ENCODE peak calls at places on chromosomes 6 and 20, in seven cellular contexts. A is WERI-Rb-1, Z is fibroblast of the aortic adventitia, X is sigmoid colon, Q is psoas muscle, W is retinal pigment epithelial cell, M is upper lobe of left lung. I is an unnamed sample.
A peak's percentile ranks its signal among the peaks of the same experiment; 100 is the strongest.

GRCh38 chr6:116611020-116611419 is 5.3 kb upstream of the RSPH4A start:
- DNase-seq in Q (no peak), M (no peak), X (no peak), W (no peak), A (no peak), Z (no peak), I (no peak)

GRCh38 chr20:20657092-20657491 is 55.4 kb downstream of the RALGAPA2 start:
- DNase-seq in X (no peak), Q (no peak), W (no peak), A (no peak), M (no peak), Z (no peak), I (no peak)

GRCh38 chr20:9408422-9409300 is 105.7 kb upstream of the LAMP5 start:
- DNase-seq in M (no peak), W (no peak), Z (peak; percentile 62), A (no peak), X (no peak), Q (no peak), I (peak; percentile 76)

GRCh38 chr20:57779401-57780003 is 69.7 kb upstream of the PMEPA1 start:
- DNase-seq in Z (no peak), Q (no peak), X (peak; percentile 33), W (no peak), A (no peak), M (no peak), I (no peak)

GRCh38 chr20:57393321-57394086 is 2.3 kb downstream of the RBM38 start:
- DNase-seq in A (no peak), W (no peak), Z (no peak), Q (peak; percentile 43), M (no peak), X (peak; percentile 67), I (no peak)

GRCh38 chr6:165988306-165988756 is 179.3 kb downstream of the TBXT start:
- DNase-seq in A (no peak), Q (peak; percentile 54), W (no peak), M (no peak), Z (no peak), X (no peak), I (no peak)

GRCh38 chr6:3455121-3455489 is 1.7 kb downstream of the SLC22A23 start:
- DNase-seq in X (no peak), W (no peak), M (no peak), A (no peak), Z (no peak), Q (no peak), I (no peak)

GRCh38 chr6:144007779-144008500 is at the start of gene PLAGL1:
- DNase-seq in M (peak; percentile 59), W (no peak), A (peak; percentile 58), Z (peak; percentile 69), X (peak; percentile 79), Q (peak; percentile 84), I (peak; percentile 61)

GRCh38 chr20:25020901-25021301 is 28.4 kb upstream of the APMAP start:
- DNase-seq in Q (peak; percentile 79), M (peak; percentile 18), Z (no peak), W (no peak), X (peak; percentile 48), A (no peak), I (no peak)

GRCh38 chr6:72554203-72554564 is 67.7 kb upstream of the KCNQ5 start:
- DNase-seq in M (no peak), Q (no peak), X (no peak), Z (peak; percentile 81), W (no peak), A (no peak), I (peak; percentile 63)

GRCh38 chr20:58174708-58175287 is 53.7 kb downstream of the ANKRD60 start:
- DNase-seq in W (no peak), M (no peak), Q (peak; percentile 76), Z (peak; percentile 4), X (peak; percentile 87), A (peak; percentile 72), I (peak; percentile 21)

GRCh38 chr6:101776919-101777350 is 383.4 kb downstream of the GRIK2 start:
- DNase-seq in A (no peak), Q (no peak), X (no peak), M (no peak), W (no peak), Z (no peak), I (no peak)

DNA sequence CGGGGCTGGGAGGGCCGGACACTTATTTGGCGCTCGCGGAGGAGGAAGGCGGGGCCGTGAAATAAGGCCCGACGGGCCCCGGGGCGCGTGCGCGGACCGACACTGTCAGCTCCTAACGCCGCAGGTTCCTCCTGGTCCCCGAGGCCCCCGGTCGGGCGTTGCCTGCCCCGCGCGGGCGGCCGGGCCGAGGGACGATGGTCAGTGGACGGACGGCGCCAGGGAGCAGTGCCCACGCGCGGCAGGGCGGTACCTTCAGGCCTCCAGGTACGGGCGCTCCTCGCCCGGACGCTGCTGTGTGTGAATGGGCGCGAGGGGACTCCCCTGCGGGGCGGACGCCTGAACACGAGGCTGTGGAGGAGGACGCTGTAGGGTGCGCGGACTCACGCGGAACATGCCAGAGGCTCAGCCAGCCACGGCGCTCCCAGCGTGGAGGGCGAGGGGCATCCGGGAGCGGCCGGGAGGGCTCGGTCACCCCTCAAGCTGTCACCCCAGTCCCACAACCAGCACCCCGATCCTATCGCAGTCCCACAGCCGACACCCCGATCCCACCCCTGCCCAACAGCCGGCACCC is 313 bp upstream of the GMEB2 start:
- DNase-seq in M (peak; percentile 94), X (peak; percentile 98), A (peak; percentile 93), W (peak; percentile 56), Q (peak; percentile 98), Z (peak; percentile 90), I (peak; percentile 98)
- TF ChIP-seq CTCF in M (no peak), X (no peak), A (no peak), W (no peak), Q (no peak), Z (no peak), I (no peak)

GRCh38 chr6:152299336-152299735 is 337.8 kb downstream of the SYNE1 start:
- DNase-seq in X (no peak), A (no peak), M (no peak), Z (no peak), Q (no peak), W (no peak), I (no peak)
- H3K4me3 ChIP-seq in X (no peak overlapping the region), A (no peak overlapping the region), M (no peak overlapping the region), Z (no peak overlapping the region), Q (no peak overlapping the region), W (no peak overlapping the region), I (no peak overlapping the region)

DNA sequence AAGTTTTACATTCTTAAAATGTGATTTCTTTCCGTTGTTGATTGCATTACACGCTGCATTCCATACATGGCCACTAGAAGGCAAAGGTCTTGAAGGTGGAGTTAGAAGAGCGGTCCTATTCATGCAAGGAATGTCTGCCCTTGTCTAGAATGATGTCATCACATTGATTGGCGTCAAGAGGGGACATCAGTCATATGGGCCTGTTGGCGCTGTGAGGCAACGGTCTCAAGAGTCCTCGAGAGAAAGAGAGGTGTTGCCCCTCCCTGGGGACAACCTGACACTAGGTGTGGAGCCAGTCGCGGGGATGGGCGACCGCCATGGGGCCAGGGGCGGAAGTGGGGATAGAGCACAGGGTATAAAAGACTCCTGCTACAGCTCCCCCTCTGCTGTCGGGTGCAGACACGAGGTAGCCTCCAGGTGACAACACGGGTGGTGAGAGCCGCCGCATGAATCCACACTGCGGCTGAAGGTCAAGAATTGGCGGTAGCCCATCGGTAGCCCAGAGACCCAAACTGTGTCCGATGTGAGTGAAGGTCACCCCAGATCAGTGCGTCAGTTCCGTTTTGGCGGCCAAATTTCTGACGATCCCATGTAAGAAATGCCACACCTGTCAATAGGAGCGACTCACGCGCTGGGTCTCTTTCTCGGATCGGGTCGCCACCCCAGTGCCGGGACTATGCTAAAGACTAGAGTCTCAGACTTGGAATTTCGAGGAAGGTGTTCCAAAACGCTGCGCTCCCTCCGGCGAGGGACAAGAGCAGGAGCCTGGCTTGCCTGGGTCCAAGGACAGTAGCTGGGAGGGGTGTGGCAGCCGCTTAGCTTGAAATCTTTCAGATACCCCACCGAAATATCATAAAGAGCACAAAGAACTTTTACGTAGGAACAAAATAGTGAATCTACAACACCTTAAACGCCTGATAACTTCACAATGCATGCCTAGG is 93.2 kb upstream of the ZNF184 start:
- DNase-seq in X (no peak), A (no peak), M (no peak), W (no peak), Z (no peak), Q (no peak), I (no peak)
- TF ChIP-seq CTCF in X (no peak), A (no peak), M (no peak), W (peak; percentile 12), Z (no peak), Q (no peak), I (no peak)

GRCh38 chr6:157982580-157983438 is 1.1 kb downstream of the SYNJ2 start:
- DNase-seq in A (no peak), W (no peak), M (no peak), X (peak; percentile 64), Z (peak; percentile 45), Q (no peak), I (peak; percentile 49)

GRCh38 chr6:157981395-157982296 is at the start of gene SYNJ2:
- DNase-seq in X (peak; percentile 91), W (peak; percentile 20), A (peak; percentile 84), M (peak; percentile 80), Q (peak; percentile 89), Z (peak; percentile 66), I (peak; percentile 88)

GRCh38 chr6:157980288-157981131 is 1.2 kb upstream of the SYNJ2 start:
- DNase-seq in X (peak; percentile 63), W (no peak), M (peak; percentile 22), A (no peak), Z (no peak), Q (no peak), I (no peak)

GRCh38 chr6:157982297-157982579 is 575 bp downstream of the SYNJ2 start:
- DNase-seq in W (no peak), Z (peak; percentile 30), Q (no peak), A (peak; percentile 44), X (peak; percentile 73), M (peak; percentile 38), I (no peak)

DNA sequence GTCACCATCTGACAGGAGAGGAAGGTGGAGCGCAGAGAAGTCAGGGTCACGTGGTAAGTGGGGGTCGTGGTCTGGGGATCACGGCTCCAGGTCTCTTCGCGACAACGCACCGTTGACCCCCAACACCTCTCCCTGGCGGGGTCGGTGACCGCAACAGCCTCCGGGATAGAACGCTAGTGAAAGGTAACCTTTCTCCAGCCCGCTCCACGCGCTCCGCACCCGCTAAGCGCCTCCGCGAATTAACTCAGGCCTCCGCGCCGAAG is 600 bp upstream of the SYNJ2 start:
- DNase-seq in A (no peak), W (no peak), Z (no peak), Q (no peak), X (peak; percentile 72), M (no peak), I (no peak)
- H3K4me3 ChIP-seq in A (peak overlapping the region; percentile 80), W (peak overlapping the region; percentile 44), Z (peak overlapping the region; percentile 78), Q (peak overlapping the region; percentile 97), X (peak overlapping the region; percentile 99), M (peak overlapping the region; percentile 91), I (peak overlapping the region; percentile 74)

GRCh38 chr6:24856246-24856599 is 57.5 kb upstream of the ARMH2 start:
- DNase-seq in M (no peak), A (no peak), X (no peak), Q (no peak), Z (no peak), W (no peak), I (no peak)
- TF ChIP-seq CTCF in M (no peak), A (no peak), X (peak; percentile 15), Q (no peak), Z (no peak), W (no peak), I (no peak)

GRCh38 chr6:134436281-134436815 is 118.4 kb upstream of the SGK1 start:
- DNase-seq in A (no peak), X (no peak), Q (no peak), W (peak; percentile 81), Z (peak; percentile 96), M (peak; percentile 75), I (peak; percentile 98)
- H3K4me3 ChIP-seq in A (no peak overlapping the region), X (no peak overlapping the region), Q (no peak overlapping the region), W (peak overlapping the region; percentile 12), Z (peak overlapping the region; percentile 6), M (no peak overlapping the region), I (peak overlapping the region; percentile 17)

I was measured in foreskin fibroblast.